ENCODE peak calls at places on chromosomes 12 and 14, in four cellular contexts. V is NCI-H748 treated with DMSO at 0.1 percent for 48 hours, X is AG04450, T is NCI-H1092 treated with DMSO at 0.1 percent for 48 hours. J is an unnamed sample.

GRCh38 chr14:94348836-94349235 is 25.7 kb upstream of the SERPINA6 start:
- DNase-seq in V (no peak), X (no peak), T (no peak), J (no peak)

GRCh38 chr14:70803321-70804110 is 5.8 kb downstream of the MAP3K9 start:
- DNase-seq in V (no peak), X (no peak), T (no peak), J (no peak)

GRCh38 chr12:103840881-103841689 is at the start of gene NT5DC3:
- DNase-seq in V (peak), X (peak), T (peak), J (peak)

GRCh38 chr14:90632451-90632850 is 183.8 kb downstream of the TTC7B start:
- DNase-seq in V (no peak), X (no peak), T (no peak), J (no peak)

GRCh38 chr12:51269174-51270066 is 795 bp downstream of the SMAGP start:
- DNase-seq in V (no peak), X (no peak), T (peak), J (no peak)

GRCh38 chr12:110809149-110809548 is 37.6 kb upstream of the CCDC63 start:
- DNase-seq in V (no peak), X (no peak), T (no peak), J (no peak)

GRCh38 chr14:22565391-22565945 is 23.6 kb downstream of the DAD1 start:
- DNase-seq in V (no peak), X (no peak), T (no peak), J (no peak)

GRCh38 chr14:71594828-71595227 is 337.4 kb upstream of the RGS6 start:
- DNase-seq in V (no peak), X (no peak), T (no peak), J (no peak)

GRCh38 chr14:68538641-68539040 is 254.2 kb downstream of the ZFP36L1 start:
- DNase-seq in V (no peak), X (no peak), T (no peak), J (no peak)

J was measured in NCI-H2227 treated with DMSO at 0.1 percent for 48 hours.